ENCODE peak calls at places on chromosomes 3 and 15, in four cellular contexts. P is bronchial epithelial cell, Y is gastrocnemius medialis, B is osteocyte. N is an unnamed sample.

GRCh38 chr3:58034738-58035511 is 26.7 kb downstream of the FLNB start:
- DNase-seq in P (no peak), Y (no peak), B (no peak), N (no peak)

GRCh38 chr3:50275996-50276761 is 2.7 kb upstream of the LSMEM2 start:
- DNase-seq in P (no peak), Y (no peak), B (no peak), N (no peak)

GRCh38 chr15:77002954-77003912 is 8.3 kb downstream of the PSTPIP1 start:
- DNase-seq in P (no peak), Y (peak), B (no peak), N (no peak)

GRCh38 chr3:28240440-28240839 is 979 bp upstream of the CMC1 start:
- DNase-seq in P (no peak), Y (no peak), B (no peak), N (no peak)

GRCh38 chr3:169215461-169215860 is 448.1 kb downstream of the MECOM start:
- DNase-seq in P (no peak), Y (no peak), B (no peak), N (no peak)

GRCh38 chr15:27681038-27681437 is 418.1 kb downstream of the OCA2 start:
- DNase-seq in P (no peak), Y (no peak), B (no peak), N (no peak)

GRCh38 chr3:161096771-161097367 is 8.3 kb downstream of the B3GALNT1 start:
- DNase-seq in P (peak), Y (no peak), B (no peak), N (no peak)

GRCh38 chr3:106299300-106300098 is 430.7 kb upstream of the CBLB start:
- DNase-seq in P (no peak), Y (no peak), B (no peak), N (no peak)

GRCh38 chr3:47421741-47422649 is 41.2 kb downstream of the PTPN23 start:
- DNase-seq in P (peak), Y (peak), B (no peak), N (no peak)

GRCh38 chr3:52866427-52866826 is 30.9 kb downstream of the STIMATE start:
- DNase-seq in P (no peak), Y (no peak), B (no peak), N (no peak)

GRCh38 chr3:194548346-194549321 is 61.8 kb upstream of the ATP13A3 start:
- DNase-seq in P (no peak), Y (no peak), B (no peak), N (no peak)

GRCh38 chr3:99837715-99838114 is 20.1 kb downstream of the CMSS1 start:
- DNase-seq in P (no peak), Y (no peak), B (no peak), N (no peak)

GRCh38 chr3:54968546-54969172 is 40.8 kb upstream of the LRTM1 start:
- DNase-seq in P (peak), Y (no peak), B (no peak), N (no peak)

GRCh38 chr15:36335659-36336058 is 243.8 kb upstream of the CDIN1 start:
- DNase-seq in P (peak), Y (no peak), B (no peak), N (no peak)

GRCh38 chr3:71309342-71309741 is 274.2 kb downstream of the FOXP1 start:
- DNase-seq in P (peak), Y (no peak), B (no peak), N (no peak)

GRCh38 chr3:119524931-119525662 is 26.8 kb downstream of the TIMMDC1 start:
- DNase-seq in P (peak), Y (no peak), B (no peak), N (no peak)

GRCh38 chr15:35566991-35567390 is 21.0 kb upstream of the DPH6 start:
- DNase-seq in P (no peak), Y (no peak), B (no peak), N (no peak)

GRCh38 chr3:141279074-141279945 is 47.7 kb downstream of the PXYLP1 start:
- DNase-seq in P (peak), Y (no peak), B (peak), N (peak)

GRCh38 chr3:129840707-129841360 is 52.7 kb downstream of the TMCC1 start:
- DNase-seq in P (no peak), Y (no peak), B (no peak), N (no peak)

GRCh38 chr3:37198547-37198946 is 24.2 kb upstream of the LRRFIP2 start:
- DNase-seq in P (no peak), Y (no peak), B (no peak), N (no peak)

GRCh38 chr15:71699977-71700376 is 110.4 kb upstream of the NR2E3 start:
- DNase-seq in P (no peak), Y (no peak), B (no peak), N (no peak)

GRCh38 chr15:71701808-71702207 is 108.5 kb upstream of the NR2E3 start:
- DNase-seq in P (no peak), Y (no peak), B (no peak), N (no peak)

GRCh38 chr15:71697236-71697635 is 113.1 kb upstream of the NR2E3 start:
- DNase-seq in P (no peak), Y (no peak), B (no peak), N (no peak)

GRCh38 chr15:71698752-71699151 is 111.6 kb upstream of the NR2E3 start:
- DNase-seq in P (no peak), Y (no peak), B (no peak), N (no peak)

GRCh38 chr15:71697999-71698398 is 112.4 kb upstream of the NR2E3 start:
- DNase-seq in P (no peak), Y (no peak), B (no peak), N (no peak)
- TF ChIP-seq CTCF in P (no peak), Y (no peak), B (no peak), N (no peak)

GRCh38 chr3:150216041-150216811 is 191.9 kb upstream of the TSC22D2 start:
- DNase-seq in P (peak), Y (peak), B (no peak), N (peak)
- TF ChIP-seq CTCF in P (no peak), Y (no peak), B (peak), N (no peak)

GRCh38 chr3:44284949-44285348 is 43.3 kb downstream of the TOPAZ1 start:
- DNase-seq in P (no peak), Y (no peak), B (no peak), N (no peak)
- TF ChIP-seq CTCF in P (no peak), Y (no peak), B (no peak), N (no peak)

GRCh38 chr15:39974656-39975230 is 40.8 kb downstream of the EIF2AK4 start:
- DNase-seq in P (no peak), Y (no peak), B (no peak), N (no peak)

GRCh38 chr15:39979606-39980005 is 45.7 kb downstream of the EIF2AK4 start:
- DNase-seq in P (no peak), Y (no peak), B (no peak), N (no peak)

DNA sequence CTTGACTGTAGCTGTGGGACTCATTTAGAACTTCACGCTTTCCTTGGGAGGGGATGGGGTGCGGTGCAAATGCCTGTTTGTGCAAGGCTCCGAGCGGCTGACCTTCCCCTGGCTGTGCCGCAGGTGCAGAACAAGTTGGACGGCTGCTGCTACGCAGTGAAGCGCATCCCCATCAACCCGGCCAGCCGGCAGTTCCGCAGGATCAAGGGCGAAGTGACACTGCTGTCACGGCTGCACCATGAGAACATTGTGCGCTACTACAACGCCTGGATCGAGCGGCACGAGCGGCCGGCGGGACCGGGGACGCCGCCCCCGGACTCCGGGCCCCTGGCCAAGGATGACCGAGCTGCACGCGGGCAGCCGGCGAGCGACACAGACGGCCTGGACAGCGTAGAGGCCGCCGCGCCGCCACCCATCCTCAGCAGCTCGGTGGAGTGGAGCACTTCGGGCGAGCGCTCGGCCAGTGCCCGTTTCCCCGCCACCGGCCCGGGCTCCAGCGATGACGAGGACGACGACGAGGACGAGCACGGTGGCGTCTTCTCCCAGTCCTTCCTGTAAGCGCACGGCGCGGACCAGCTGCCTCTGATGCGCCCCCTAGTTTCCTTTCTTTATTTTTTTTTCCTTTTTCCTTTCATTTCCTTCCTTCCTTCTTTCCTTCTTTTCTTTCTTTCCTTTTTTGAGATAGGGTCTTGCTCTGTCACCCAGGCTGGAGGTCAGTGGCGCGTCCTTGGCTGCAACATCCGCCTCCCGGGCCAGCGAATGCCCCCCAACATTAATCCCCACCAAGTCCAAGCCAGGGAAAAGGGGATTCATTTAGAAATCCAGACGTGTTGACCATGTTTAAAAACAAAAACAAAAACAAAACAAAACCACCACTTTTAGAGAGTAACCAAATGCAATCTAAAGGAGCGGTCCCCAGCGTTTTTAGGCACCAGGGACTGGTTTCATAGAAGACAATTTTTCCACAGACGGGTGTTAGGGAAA is 42.7 kb downstream of the EIF2AK4 start:
- DNase-seq in P (no peak), Y (peak), B (peak), N (peak)
- TF ChIP-seq CTCF in P (peak), Y (no peak), B (peak), N (peak)

GRCh38 chr3:12352253-12352652 is 63.4 kb downstream of the PPARG start:
- DNase-seq in P (no peak), Y (no peak), B (no peak), N (no peak)
- TF ChIP-seq CTCF in P (no peak), Y (no peak), B (peak), N (no peak)

GRCh38 chr3:187256217-187256616 is 35.3 kb downstream of the MASP1 start:
- DNase-seq in P (no peak), Y (no peak), B (no peak), N (no peak)
- TF ChIP-seq CTCF in P (no peak), Y (no peak), B (no peak), N (no peak)

GRCh38 chr3:66989860-66990696 is 8.0 kb upstream of the KBTBD8 start:
- DNase-seq in P (no peak), Y (no peak), B (no peak), N (no peak)
- TF ChIP-seq CTCF in P (peak), Y (no peak), B (no peak), N (no peak)

DNA sequence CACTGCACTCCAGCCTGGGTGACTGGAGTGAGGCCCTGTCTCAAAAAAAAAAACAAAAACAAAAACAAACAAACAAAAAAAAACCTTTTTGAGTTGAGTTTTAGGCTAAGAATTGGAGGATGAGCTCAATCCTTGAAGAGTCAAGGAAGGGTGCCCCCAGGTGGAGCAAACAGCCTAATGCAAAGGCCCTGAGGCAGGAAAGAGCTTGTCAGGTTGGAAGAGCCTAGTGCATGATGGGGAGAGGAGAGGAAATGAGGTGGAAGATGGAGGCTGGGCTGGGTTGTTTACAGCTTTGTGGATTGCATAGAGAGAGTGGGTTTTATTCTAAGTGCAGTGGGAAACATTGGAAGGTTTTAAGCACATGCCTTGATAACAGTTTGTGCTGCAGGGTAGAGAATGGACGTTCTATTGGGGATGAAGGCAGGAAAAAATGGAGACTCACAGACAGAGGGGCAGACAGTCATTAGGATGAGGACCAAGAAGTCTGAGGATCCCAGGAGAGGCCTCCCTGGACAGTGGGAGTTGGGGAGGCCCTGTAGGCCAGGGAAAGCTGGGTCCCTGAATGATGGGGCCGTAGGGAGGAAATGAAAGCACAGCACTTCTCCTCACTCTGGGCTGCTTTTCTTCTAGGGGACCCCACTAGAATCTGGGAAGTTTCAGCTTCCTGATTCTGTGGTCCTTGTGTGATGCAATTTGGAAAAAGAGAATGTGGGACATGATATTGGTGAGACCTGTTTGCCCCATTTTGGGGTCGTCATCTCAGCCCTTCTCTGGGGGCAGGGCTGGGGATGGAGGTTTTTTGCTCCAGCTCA is 1.9 kb upstream of the SNX22 start:
- DNase-seq in P (peak), Y (no peak), B (no peak), N (peak)
- TF ChIP-seq CTCF in P (peak), Y (no peak), B (no peak), N (no peak)